ENCODE peak calls at places on chromosomes 12 and 14, in eight cellular contexts. T, Q, B, N, F, V, J and U are unnamed samples.

GRCh38 chr12:123519151-123520001 is 14.1 kb downstream of the RILPL1 start:
- DNase-seq in T (no peak), Q (no peak), B (no peak), N (no peak), F (no peak), V (no peak), J (no peak), U (no peak)

GRCh38 chr12:110733089-110733715 is 9.5 kb downstream of the PPP1CC start:
- DNase-seq in T (no peak), Q (no peak), B (no peak), N (peak), F (no peak), V (no peak), J (no peak), U (no peak)

GRCh38 chr12:6697584-6698351 is 2.8 kb downstream of the PIANP start:
- DNase-seq in T (peak), Q (peak), B (peak), N (peak), F (no peak), V (no peak), J (no peak), U (no peak)

GRCh38 chr14:34043627-34044372 is 92.9 kb upstream of the EGLN3 start:
- DNase-seq in T (no peak), Q (peak), B (no peak), N (no peak), F (peak), V (peak), J (no peak), U (no peak)

GRCh38 chr12:116727261-116727660 is 10.6 kb downstream of the SPRING1 start:
- DNase-seq in T (no peak), Q (no peak), B (no peak), N (no peak), F (no peak), V (no peak), J (no peak), U (no peak)

GRCh38 chr14:94581127-94581999 is at the start of gene SERPINA5:
- DNase-seq in T (no peak), Q (peak), B (no peak), N (no peak), F (no peak), V (no peak), J (no peak), U (no peak)

GRCh38 chr14:104264495-104265265 is 126.3 kb downstream of the KIF26A start:
- DNase-seq in T (no peak), Q (no peak), B (no peak), N (no peak), F (no peak), V (no peak), J (no peak), U (no peak)

GRCh38 chr14:91193069-91193468 is 51.4 kb downstream of the GPR68 start:
- DNase-seq in T (no peak), Q (no peak), B (no peak), N (no peak), F (no peak), V (no peak), J (no peak), U (no peak)

GRCh38 chr12:123089631-123090353 is 61.1 kb downstream of the PITPNM2 start:
- DNase-seq in T (no peak), Q (peak), B (peak), N (peak), F (no peak), V (no peak), J (no peak), U (no peak)

GRCh38 chr12:15196221-15196620 is 25.0 kb downstream of the RERG start:
- DNase-seq in T (no peak), Q (no peak), B (no peak), N (no peak), F (no peak), V (no peak), J (no peak), U (no peak)

GRCh38 chr12:113852695-113853490 is 113.2 kb downstream of the RBM19 start:
- DNase-seq in T (no peak), Q (no peak), B (no peak), N (no peak), F (no peak), V (no peak), J (no peak), U (peak)

GRCh38 chr12:126719886-126720666 is 1546.9 kb upstream of the TMEM132C start:
- DNase-seq in T (no peak), Q (no peak), B (no peak), N (no peak), F (no peak), V (no peak), J (no peak), U (no peak)

GRCh38 chr12:109529618-109530300 is 43.5 kb downstream of the MMAB start:
- DNase-seq in T (no peak), Q (no peak), B (no peak), N (no peak), F (no peak), V (no peak), J (no peak), U (no peak)

GRCh38 chr14:57066463-57066862 is 202.2 kb downstream of the EXOC5 start:
- DNase-seq in T (no peak), Q (no peak), B (no peak), N (no peak), F (no peak), V (no peak), J (no peak), U (peak)

GRCh38 chr12:79233341-79233761 is 368.8 kb downstream of the SYT1 start:
- DNase-seq in T (no peak), Q (no peak), B (no peak), N (no peak), F (no peak), V (peak), J (no peak), U (peak)

GRCh38 chr12:80830533-80831088 is 107.1 kb downstream of the LIN7A start:
- DNase-seq in T (no peak), Q (no peak), B (no peak), N (no peak), F (no peak), V (no peak), J (no peak), U (no peak)

GRCh38 chr14:59638885-59639284 is 62.3 kb upstream of the CCDC175 start:
- DNase-seq in T (no peak), Q (no peak), B (no peak), N (no peak), F (no peak), V (no peak), J (no peak), U (no peak)

GRCh38 chr12:69468237-69469026 is 1.8 kb upstream of the FRS2 start:
- DNase-seq in T (no peak), Q (no peak), B (no peak), N (no peak), F (no peak), V (no peak), J (no peak), U (no peak)

GRCh38 chr12:77319141-77319540 is 253.8 kb upstream of the E2F7 start:
- DNase-seq in T (no peak), Q (no peak), B (no peak), N (no peak), F (no peak), V (no peak), J (no peak), U (no peak)

GRCh38 chr14:106372870-106373657 is 846.7 kb downstream of the TMEM121 start:
- DNase-seq in T (peak), Q (peak), B (no peak), N (no peak), F (peak), V (peak), J (no peak), U (peak)

GRCh38 chr12:91984571-91984970 is 161.1 kb downstream of the BTG1 start:
- DNase-seq in T (no peak), Q (peak), B (no peak), N (no peak), F (no peak), V (no peak), J (no peak), U (no peak)